ENCODE peak calls at places on chromosomes 11 and 22, in nine cellular contexts. L is CD4-positive, alpha-beta memory T cell; W is astrocyte; J is kidney; F is neural progenitor cell; M is CD8-positive, alpha-beta T cell; N is ovary; G is CD8-positive, alpha-beta memory T cell; V is pancreas. P is an unnamed sample.

GRCh38 chr11:133078591-133079179 is 453.6 kb downstream of the OPCML start:
- DNase-seq in V (no peak), F (peak; percentile 78), W (no peak), J (no peak), G (no peak), M (no peak), L (no peak), N (no peak), P (no peak)

GRCh38 chr22:42376721-42377177 is 55.5 kb downstream of the NFAM1 start:
- DNase-seq in L (no peak), V (peak; percentile 54), M (no peak), N (peak; percentile 44), W (peak; percentile 4), F (peak; percentile 91), J (peak; percentile 91), G (no peak), P (no peak)

GRCh38 chr22:33539902-33540751 is 380.1 kb downstream of the LARGE1 start:
- DNase-seq in N (peak; percentile 77), G (no peak), F (no peak), W (no peak), L (no peak), V (peak; percentile 83), J (peak; percentile 94), M (no peak), P (no peak)

GRCh38 chr11:73866586-73866996 is 10.1 kb downstream of the COA4 start:
- DNase-seq in N (peak; percentile 64), M (no peak), W (peak; percentile 88), V (no peak), F (no peak), L (no peak), J (no peak), G (no peak), P (no peak)

GRCh38 chr11:15568440-15568839 is 453.7 kb downstream of the INSC start:
- DNase-seq in V (no peak), F (no peak), G (no peak), J (no peak), L (no peak), N (no peak), M (no peak), W (no peak), P (no peak)

GRCh38 chr22:50600541-50600940 is at the start of gene MAPK8IP2:
- DNase-seq in N (no peak), G (no peak), F (peak; percentile 65), L (no peak), V (no peak), W (no peak), J (peak; percentile 69), M (no peak), P (no peak)

GRCh38 chr11:117300773-117301172 is 9.6 kb downstream of the BACE1-AS start:
- DNase-seq in G (no peak), M (no peak), W (no peak), J (no peak), L (no peak), V (no peak), F (no peak), N (no peak), P (no peak)

GRCh38 chr11:34214961-34215805 is 109.8 kb downstream of the NAT10 start:
- DNase-seq in W (peak; percentile 72), J (no peak), L (no peak), N (no peak), V (no peak), G (no peak), M (no peak), F (no peak), P (no peak)

GRCh38 chr11:120929664-120930154 is 94.2 kb upstream of the TBCEL start:
- DNase-seq in J (no peak), N (no peak), G (no peak), V (peak; percentile 21), W (peak; percentile 12), F (peak; percentile 90), L (peak; percentile 11), M (no peak), P (no peak)

GRCh38 chr22:27204817-27205216 is 547.4 kb downstream of the MIAT start:
- DNase-seq in G (no peak), L (no peak), W (no peak), J (no peak), N (no peak), M (no peak), V (no peak), F (no peak), P (no peak)

GRCh38 chr11:75384438-75385080 is 14.8 kb upstream of the RPS3 start:
- DNase-seq in W (no peak), J (peak; percentile 90), M (peak; percentile 52), F (peak; percentile 88), V (peak; percentile 64), N (peak; percentile 80), L (peak; percentile 76), G (peak; percentile 64), P (peak; percentile 62)

GRCh38 chr11:128294685-128295079 is 292.7 kb downstream of the ETS1 start:
- DNase-seq in F (no peak), M (no peak), V (no peak), W (peak; percentile 71), N (no peak), J (no peak), L (no peak), G (no peak), P (no peak)

GRCh38 chr11:67102664-67103063 is 16.4 kb upstream of the KDM2A start:
- DNase-seq in V (no peak), W (no peak), N (no peak), G (no peak), L (no peak), F (no peak), J (no peak), M (no peak), P (no peak)

GRCh38 chr11:94868468-94868867 is 100.3 kb downstream of the AMOTL1 start:
- DNase-seq in N (no peak), J (no peak), G (no peak), V (no peak), M (no peak), W (no peak), L (no peak), F (no peak), P (no peak)

GRCh38 chr11:59801981-59802638 is 8.5 kb downstream of the MRPL16 start:
- DNase-seq in M (no peak), L (no peak), V (no peak), N (peak; percentile 32), G (no peak), W (peak; percentile 22), F (peak; percentile 41), J (no peak), P (no peak)

GRCh38 chr11:125553357-125553756 is 15.9 kb upstream of the EI24 start:
- DNase-seq in L (no peak), W (no peak), V (no peak), G (no peak), M (no peak), F (no peak), J (no peak), N (no peak), P (no peak)

GRCh38 chr11:125554038-125554437 is 15.2 kb upstream of the EI24 start:
- DNase-seq in G (no peak), V (no peak), N (no peak), W (no peak), J (no peak), L (no peak), M (no peak), F (no peak), P (no peak)

GRCh38 chr11:125551835-125552342 is 17.4 kb upstream of the EI24 start:
- DNase-seq in J (no peak), G (no peak), L (no peak), W (no peak), F (no peak), N (no peak), M (no peak), V (no peak), P (no peak)

GRCh38 chr11:125552927-125553326 is 16.4 kb upstream of the EI24 start:
- DNase-seq in N (no peak), F (no peak), G (no peak), M (no peak), W (no peak), J (no peak), V (no peak), L (no peak), P (no peak)

DNA sequence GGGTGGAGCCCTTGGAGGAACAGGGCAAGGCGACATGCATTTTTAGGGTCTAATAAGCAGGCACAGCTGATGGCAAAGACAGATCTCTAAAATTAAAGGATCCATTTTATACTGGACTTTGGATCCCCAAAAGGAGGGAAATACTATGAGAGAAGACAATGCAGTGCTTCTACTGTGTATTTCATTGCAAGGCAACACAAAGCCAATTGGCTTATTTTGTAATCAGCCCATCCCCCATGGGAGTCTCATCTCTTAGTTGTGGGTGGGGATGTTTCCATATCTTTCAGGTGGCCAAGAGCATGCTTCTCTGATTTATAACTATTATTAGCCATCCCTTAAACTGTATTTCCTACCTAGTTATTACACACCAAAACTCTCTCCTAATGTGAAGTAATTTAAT is 18.5 kb upstream of the EI24 start:
- DNase-seq in G (no peak), N (no peak), F (no peak), J (no peak), W (no peak), V (no peak), M (no peak), L (no peak), P (no peak)
- H3K9me3 ChIP-seq in G (no peaks in the 10 kb centered on the region), N (peaks cover 25% of the 10 kb centered on the region), F (peaks cover 11% of the 10 kb centered on the region), J (peaks cover 3% of the 10 kb centered on the region), W (peaks cover 11% of the 10 kb centered on the region), V (no peaks in the 10 kb centered on the region), M (peaks cover 17% of the 10 kb centered on the region), L (peaks cover 14% of the 10 kb centered on the region), P (peaks cover 15% of the 10 kb centered on the region)

GRCh38 chr22:49181431-49181830 is 646.2 kb downstream of the BRD1 start:
- DNase-seq in M (no peak), G (no peak), N (no peak), J (no peak), L (no peak), V (no peak), W (no peak), F (no peak), P (no peak)
- H3K9me3 ChIP-seq in M (no peaks in the 10 kb centered on the region), G (no peaks in the 10 kb centered on the region), N (peaks cover 4% of the 10 kb centered on the region), J (no peaks in the 10 kb centered on the region), L (no peaks in the 10 kb centered on the region), V (no peaks in the 10 kb centered on the region), W (peaks cover 8% of the 10 kb centered on the region), F (no peaks in the 10 kb centered on the region), P (no peaks in the 10 kb centered on the region)

DNA sequence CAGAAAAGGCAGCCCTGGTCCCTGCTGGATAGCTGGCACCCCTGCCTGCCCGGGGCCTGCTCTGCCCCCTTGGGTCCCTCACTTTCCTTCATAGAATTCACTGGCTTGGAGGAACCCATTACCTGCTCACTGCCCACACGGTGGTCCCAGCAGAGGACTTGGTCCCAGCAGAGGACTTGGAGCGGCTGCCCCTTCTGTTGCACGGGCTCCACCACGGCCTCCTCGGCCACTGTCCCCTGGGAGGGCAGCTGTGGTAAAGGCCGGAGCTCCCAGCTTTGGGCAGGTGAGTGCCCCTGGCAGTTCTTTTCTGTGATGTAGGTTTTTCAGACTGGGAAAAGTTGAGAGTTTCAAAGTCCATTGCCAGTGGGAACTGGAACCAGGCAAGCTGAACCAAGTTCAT is 25.9 kb downstream of the BRSK2 start:
- DNase-seq in M (no peak), W (no peak), F (no peak), V (no peak), N (no peak), L (no peak), J (no peak), G (no peak), P (no peak)
- H3K9me3 ChIP-seq in M (peaks cover 17% of the 10 kb centered on the region), W (peaks cover 13% of the 10 kb centered on the region), F (peaks cover 28% of the 10 kb centered on the region), V (no peaks in the 10 kb centered on the region), N (no peaks in the 10 kb centered on the region), L (peaks cover 8% of the 10 kb centered on the region), J (no peaks in the 10 kb centered on the region), G (peaks cover 20% of the 10 kb centered on the region), P (peaks cover 2% of the 10 kb centered on the region)

DNA sequence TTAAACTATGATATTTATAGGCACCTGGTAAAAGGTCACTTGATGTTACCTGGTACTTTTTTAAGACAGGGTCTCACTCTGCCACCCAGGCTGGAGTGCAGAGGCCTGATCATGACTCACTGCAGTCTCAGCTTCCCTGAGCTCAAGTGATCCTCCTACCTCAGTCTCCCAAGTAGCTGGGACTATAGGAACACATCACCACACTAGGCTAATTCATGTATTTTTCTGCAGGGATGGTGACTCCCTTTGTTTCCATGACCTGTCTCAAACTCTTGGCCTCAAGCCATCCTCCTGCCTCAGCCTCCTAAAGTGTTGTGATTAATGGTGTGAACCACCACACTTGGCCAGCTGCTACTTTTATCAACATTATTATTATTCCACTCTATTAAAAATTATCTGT is 47.6 kb downstream of the OR4C45 start:
- DNase-seq in N (no peak), W (no peak), G (no peak), M (no peak), J (no peak), L (no peak), F (no peak), V (no peak), P (no peak)
- H3K9me3 ChIP-seq in N (no peaks in the 10 kb centered on the region), W (no peaks in the 10 kb centered on the region), G (no peaks in the 10 kb centered on the region), M (no peaks in the 10 kb centered on the region), J (peaks cover 2% of the 10 kb centered on the region), L (no peaks in the 10 kb centered on the region), F (peaks cover 3% of the 10 kb centered on the region), V (no peaks in the 10 kb centered on the region), P (no peaks in the 10 kb centered on the region)